ENCODE peak calls at places on chromosome 18, in seven cellular contexts. T is HCT116, L is adrenal gland, D is spleen, X is esophagus squamous epithelium, J is transverse colon, O is NB4. E is an unnamed sample.

GRCh38 chr18:12520442-12520992 is 112.8 kb downstream of the PRELID3A start:
- DNase-seq in T (no peak), L (peak), D (no peak), X (no peak), J (no peak), O (no peak), E (no peak)

GRCh38 chr18:5527603-5528002 is 16.2 kb downstream of the EPB41L3 start:
- DNase-seq in T (no peak), L (peak), D (no peak), X (no peak), J (peak), O (no peak), E (no peak)

GRCh38 chr18:47718646-47719045 is 211.8 kb downstream of the SMAD2 start:
- DNase-seq in T (no peak), L (no peak), D (no peak), X (no peak), J (no peak), O (no peak), E (peak)

GRCh38 chr18:54983041-54983686 is 23.9 kb upstream of the CCDC68 start:
- DNase-seq in T (peak), L (no peak), D (no peak), X (no peak), J (no peak), O (peak), E (no peak)

GRCh38 chr18:24968233-24968775 is 383.7 kb downstream of the ZNF521 start:
- DNase-seq in T (no peak), L (no peak), D (no peak), X (no peak), J (no peak), O (no peak), E (no peak)

GRCh38 chr18:31651369-31651768 is 33.0 kb downstream of the B4GALT6 start:
- DNase-seq in T (no peak), L (no peak), D (no peak), X (no peak), J (no peak), O (no peak), E (no peak)

GRCh38 chr18:23494992-23495391 is 8.3 kb upstream of the RMC1 start:
- DNase-seq in T (no peak), L (no peak), D (no peak), X (no peak), J (no peak), O (no peak), E (no peak)

GRCh38 chr18:23994361-23994902 is 20.1 kb upstream of the TTC39C start:
- DNase-seq in T (peak), L (peak), D (no peak), X (no peak), J (peak), O (no peak), E (peak)

GRCh38 chr18:55236150-55236931 is 277.1 kb upstream of the CCDC68 start:
- DNase-seq in T (no peak), L (no peak), D (no peak), X (no peak), J (no peak), O (peak), E (no peak)

GRCh38 chr18:24633121-24633520 is 172.7 kb downstream of the HRH4 start:
- DNase-seq in T (no peak), L (no peak), D (no peak), X (no peak), J (no peak), O (no peak), E (no peak)

GRCh38 chr18:13616041-13616440 is 110.3 kb downstream of the FAM210A start:
- DNase-seq in T (no peak), L (no peak), D (no peak), X (no peak), J (no peak), O (no peak), E (no peak)

GRCh38 chr18:35005963-35006577 is 35.1 kb upstream of the MAPRE2 start:
- DNase-seq in T (peak), L (peak), D (no peak), X (no peak), J (no peak), O (peak), E (no peak)

GRCh38 chr18:23114171-23114881 is 21.0 kb upstream of the CABLES1 start:
- DNase-seq in T (no peak), L (no peak), D (no peak), X (no peak), J (no peak), O (no peak), E (no peak)

GRCh38 chr18:48640566-48641270 is 101.9 kb downstream of the CTIF start:
- DNase-seq in T (no peak), L (no peak), D (no peak), X (no peak), J (no peak), O (no peak), E (peak)

GRCh38 chr18:50080932-50081560 is 113.9 kb downstream of the MYO5B start:
- DNase-seq in T (peak), L (no peak), D (no peak), X (no peak), J (no peak), O (no peak), E (no peak)

GRCh38 chr18:59419386-59419785 is 60.3 kb upstream of the LMAN1 start:
- DNase-seq in T (no peak), L (no peak), D (no peak), X (no peak), J (no peak), O (no peak), E (no peak)

GRCh38 chr18:24227976-24228660 is 89.3 kb downstream of the CABYR start:
- DNase-seq in T (no peak), L (no peak), D (no peak), X (no peak), J (no peak), O (peak), E (no peak)

GRCh38 chr18:51908598-51908944 is 431.4 kb upstream of the DCC start:
- DNase-seq in T (no peak), L (no peak), D (no peak), X (no peak), J (no peak), O (no peak), E (no peak)

GRCh38 chr18:48542513-48543181 is 3.8 kb downstream of the CTIF start:
- DNase-seq in T (no peak), L (peak), D (no peak), X (no peak), J (no peak), O (no peak), E (no peak)

GRCh38 chr18:64202229-64202835 is 53.4 kb upstream of the LINC00305 start:
- DNase-seq in T (no peak), L (no peak), D (no peak), X (no peak), J (no peak), O (no peak), E (no peak)

GRCh38 chr18:12296087-12296403 is 12.0 kb upstream of the TUBB6 start:
- DNase-seq in T (no peak), L (no peak), D (no peak), X (no peak), J (no peak), O (peak), E (no peak)

GRCh38 chr18:22170421-22171262 is 1.3 kb downstream of the GATA6 start:
- DNase-seq in T (no peak), L (peak), D (peak), X (no peak), J (peak), O (peak), E (peak)

GRCh38 chr18:55078289-55078916 is 119.1 kb upstream of the CCDC68 start:
- DNase-seq in T (no peak), L (peak), D (no peak), X (no peak), J (no peak), O (no peak), E (no peak)

GRCh38 chr18:27312853-27313252 is 127.7 kb upstream of the CHST9 start:
- DNase-seq in T (no peak), L (no peak), D (no peak), X (no peak), J (no peak), O (no peak), E (no peak)

GRCh38 chr18:45871655-45872054 is 46.2 kb downstream of the SIGLEC15 start:
- DNase-seq in T (no peak), L (no peak), D (no peak), X (no peak), J (no peak), O (no peak), E (no peak)

GRCh38 chr18:63817441-63818051 is 42.3 kb downstream of the SERPINB7 start:
- DNase-seq in T (no peak), L (no peak), D (no peak), X (no peak), J (no peak), O (no peak), E (no peak)

DNA sequence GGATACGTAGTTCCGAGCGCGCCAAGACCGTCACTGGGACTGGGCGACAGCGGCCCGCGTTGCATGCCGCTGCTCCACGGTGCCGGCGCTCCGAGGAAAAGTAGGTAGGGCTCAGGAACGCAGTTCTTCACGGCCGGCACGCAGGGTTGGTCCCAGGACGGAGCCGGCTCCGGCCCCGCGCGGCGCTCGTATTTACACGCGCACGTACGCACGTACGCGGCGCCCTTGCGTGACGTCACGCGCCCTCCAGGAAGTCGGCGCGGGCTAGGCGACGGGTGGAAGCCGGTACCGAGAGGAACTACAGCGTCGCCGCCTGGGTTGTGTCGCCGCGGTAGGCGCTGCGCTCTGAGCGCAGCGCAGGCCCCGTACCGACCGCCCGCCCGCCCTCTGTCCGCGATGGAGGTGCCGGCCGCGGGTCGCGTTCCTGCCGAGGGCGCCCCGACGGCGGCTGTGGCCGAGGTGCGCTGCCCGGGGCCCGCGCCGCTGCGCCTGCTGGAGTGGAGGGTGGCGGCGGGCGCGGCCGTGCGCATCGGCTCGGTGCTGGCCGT is at the start of gene CTDP1:
- DNase-seq in T (peak), L (peak), D (peak), X (peak), J (peak), O (peak), E (peak)
- TF ChIP-seq CTCF in T (no peak), L (no peak), D (peak), X (no peak), J (no peak), O (no peak), E (no peak)

GRCh38 chr18:3221496-3221895 is 1.7 kb upstream of the MYOM1 start:
- DNase-seq in T (no peak), L (no peak), D (no peak), X (no peak), J (no peak), O (no peak), E (no peak)

GRCh38 chr18:3216987-3217386 is 2.8 kb downstream of the MYOM1 start:
- DNase-seq in T (no peak), L (no peak), D (no peak), X (no peak), J (no peak), O (no peak), E (no peak)

GRCh38 chr18:3217930-3218647 is 1.7 kb downstream of the MYOM1 start:
- DNase-seq in T (no peak), L (no peak), D (no peak), X (no peak), J (peak), O (no peak), E (no peak)

GRCh38 chr18:3219621-3220335 is at the start of gene MYOM1:
- DNase-seq in T (no peak), L (no peak), D (no peak), X (no peak), J (no peak), O (no peak), E (no peak)

DNA sequence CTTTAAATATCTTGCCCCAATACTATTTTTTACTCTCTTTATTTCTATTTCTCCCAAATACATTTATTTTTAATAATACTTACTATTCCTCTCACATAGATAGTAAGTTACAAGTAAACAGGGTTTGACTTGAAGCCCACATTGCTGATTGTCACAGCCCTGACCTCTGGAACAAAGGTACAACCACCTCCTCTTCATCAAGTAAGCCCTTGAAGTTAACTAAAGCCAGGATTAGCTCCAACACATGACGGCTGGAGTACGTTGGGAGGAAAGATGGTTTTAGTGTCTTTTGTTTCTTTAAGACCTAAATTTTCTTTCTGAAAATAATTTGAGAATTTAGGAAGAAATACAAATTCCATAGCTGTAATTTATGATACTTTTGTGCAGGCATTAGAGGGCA is 951 bp downstream of the MYOM1 start:
- DNase-seq in T (no peak), L (no peak), D (no peak), X (no peak), J (no peak), O (no peak), E (no peak)
- H3K4me3 ChIP-seq in T (no peak), L (no peak), D (no peak), X (peak), J (no peak), O (no peak), E (no peak)

GRCh38 chr18:74370163-74370562 is 54.5 kb downstream of the C18orf63 start:
- DNase-seq in T (no peak), L (no peak), D (no peak), X (no peak), J (no peak), O (peak), E (no peak)

GRCh38 chr18:74367905-74368304 is 52.3 kb downstream of the C18orf63 start:
- DNase-seq in T (no peak), L (no peak), D (no peak), X (no peak), J (no peak), O (no peak), E (no peak)

GRCh38 chr18:74373428-74373827 is 57.8 kb downstream of the C18orf63 start:
- DNase-seq in T (no peak), L (no peak), D (no peak), X (no peak), J (no peak), O (no peak), E (no peak)

DNA sequence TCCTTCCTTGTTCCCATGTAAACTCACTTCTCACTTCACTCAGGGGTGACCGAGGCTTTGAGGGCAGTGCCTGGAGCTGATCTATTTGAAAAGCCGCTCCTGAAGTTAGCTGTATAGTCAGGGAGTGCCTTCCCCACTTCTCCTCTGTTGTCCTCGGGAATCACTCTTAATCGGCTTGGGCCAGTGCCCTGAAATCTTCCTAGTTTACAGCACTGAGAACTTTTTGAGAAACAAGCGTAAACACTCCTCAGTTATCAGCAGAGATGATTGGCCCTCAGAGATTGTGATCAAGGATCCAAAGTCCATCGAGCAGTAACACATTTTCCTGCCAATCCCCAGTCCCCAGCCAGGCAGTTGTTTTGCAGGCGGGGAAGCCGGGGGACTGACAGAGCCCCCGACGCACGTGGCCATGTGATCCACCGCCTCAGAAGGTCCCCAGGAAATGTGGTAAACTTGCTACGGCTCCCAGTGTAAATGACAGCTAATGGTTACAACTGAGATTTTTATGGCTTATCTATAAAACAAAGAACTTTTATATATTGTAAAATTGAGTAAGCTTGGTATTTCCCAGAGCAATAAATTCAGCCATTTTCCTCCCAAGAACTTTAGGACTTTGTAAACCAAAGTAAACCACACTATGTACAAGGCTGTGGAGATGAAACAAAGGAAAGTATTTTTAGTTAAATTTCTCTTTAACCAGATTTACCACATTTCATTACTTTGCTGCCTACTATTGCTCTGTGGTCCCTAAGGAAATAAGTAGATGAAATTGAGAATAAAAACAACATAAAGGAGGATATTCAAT is 53.5 kb downstream of the C18orf63 start:
- DNase-seq in T (no peak), L (no peak), D (no peak), X (no peak), J (peak), O (no peak), E (no peak)
- TF ChIP-seq POLR2A in T (no peak), L (no peak), D (no peak), X (no peak), J (no peak), O (no peak), E (no peak)

DNA sequence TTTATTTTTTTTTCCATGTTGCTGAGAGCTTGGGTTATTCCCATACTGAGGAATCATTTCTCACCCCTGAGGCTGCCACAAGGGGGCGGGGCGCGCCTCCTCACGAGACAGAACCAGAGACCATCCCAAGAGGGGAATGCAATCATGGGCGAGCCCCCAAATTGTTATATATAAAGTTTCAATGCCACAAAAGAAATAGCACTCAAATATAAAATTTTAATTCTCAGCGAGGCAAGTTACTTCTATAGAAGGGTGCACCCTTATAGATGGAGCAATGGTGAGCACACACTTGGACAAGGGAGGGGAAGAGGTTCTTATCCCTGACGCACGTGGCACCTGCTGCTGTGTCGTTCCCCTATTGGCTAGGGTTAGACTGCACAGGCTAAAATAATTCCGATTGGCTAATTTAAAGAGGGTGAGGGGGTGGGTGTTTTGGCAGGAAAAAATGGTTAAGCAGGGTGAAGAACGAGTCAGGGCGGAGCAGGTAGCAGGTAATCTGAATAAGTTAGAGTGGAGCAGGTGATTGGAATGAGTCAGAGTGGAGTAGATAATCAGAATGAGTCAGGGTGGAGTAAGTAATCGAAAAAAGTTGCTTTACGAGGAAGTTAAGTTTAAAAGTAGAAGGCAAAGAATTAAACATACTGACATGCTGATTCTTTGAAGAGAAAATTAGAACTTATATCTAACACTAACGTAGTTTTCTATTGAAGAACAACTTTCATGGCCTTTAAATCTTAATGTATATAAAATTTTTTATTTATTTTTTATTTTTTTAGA is 177.5 kb downstream of the MTCL1 start:
- DNase-seq in T (peak), L (no peak), D (no peak), X (no peak), J (no peak), O (peak), E (no peak)
- TF ChIP-seq CTCF in T (peak), L (no peak), D (no peak), X (no peak), J (no peak), O (no peak), E (no peak)

GRCh38 chr18:76266226-76266991 is 228.6 kb downstream of the ZNF516 start:
- DNase-seq in T (no peak), L (no peak), D (no peak), X (no peak), J (no peak), O (no peak), E (peak)
- H3K4me3 ChIP-seq in T (no peak), L (no peak), D (no peak), X (peak), J (no peak), O (no peak), E (no peak)

GRCh38 chr18:58010265-58010664 is 33.8 kb upstream of the NEDD4L start:
- DNase-seq in T (no peak), L (no peak), D (no peak), X (no peak), J (no peak), O (no peak), E (no peak)
- TF ChIP-seq POLR2A in T (no peak), L (no peak), D (no peak), X (no peak), J (no peak), O (no peak), E (no peak)

E was measured in lower leg skin.